ENCODE peak calls at places on chromosomes 6 and 20, in nine cellular contexts. One of them, this sample, is unnamed.

GRCh38 chr6:131136021-131136847 is 967 bp downstream of the AKAP7 start:
- DNase-seq in AG04449: no peak
- DNase-seq in HTR-8/SVneo: peak; percentile 30
- DNase-seq in prostate gland: no peak
- DNase-seq in GM20000: no peak
- DNase-seq in endothelial cell: no peak
- DNase-seq in GM03348: peak; percentile 51
- DNase-seq in NCI-H1092 treated with DMSO at 0.1 percent for 48 hours: no peak
- DNase-seq in mesendoderm: no peak
- DNase-seq in this sample: peak; percentile 8

GRCh38 chr6:36443498-36443844 is 671 bp downstream of the KCTD20 start:
- DNase-seq in AG04449: no peak
- DNase-seq in HTR-8/SVneo: no peak
- DNase-seq in prostate gland: no peak
- DNase-seq in GM20000: no peak
- DNase-seq in endothelial cell: no peak
- DNase-seq in GM03348: no peak
- DNase-seq in NCI-H1092 treated with DMSO at 0.1 percent for 48 hours: no peak
- DNase-seq in mesendoderm: no peak
- DNase-seq in this sample: no peak

GRCh38 chr6:75802366-75802765 is 53.3 kb downstream of the MYO6 start:
- DNase-seq in AG04449: no peak
- DNase-seq in HTR-8/SVneo: no peak
- DNase-seq in prostate gland: no peak
- DNase-seq in GM20000: no peak
- DNase-seq in endothelial cell: no peak
- DNase-seq in GM03348: no peak
- DNase-seq in NCI-H1092 treated with DMSO at 0.1 percent for 48 hours: no peak
- DNase-seq in mesendoderm: no peak
- DNase-seq in this sample: no peak

GRCh38 chr6:28769626-28770402 is 154.0 kb downstream of the TRIM27 start:
- DNase-seq in AG04449: no peak
- DNase-seq in HTR-8/SVneo: no peak
- DNase-seq in prostate gland: no peak
- DNase-seq in GM20000: no peak
- DNase-seq in endothelial cell: peak; percentile 61
- DNase-seq in GM03348: peak; percentile 29
- DNase-seq in NCI-H1092 treated with DMSO at 0.1 percent for 48 hours: no peak
- DNase-seq in mesendoderm: peak; percentile 88
- DNase-seq in this sample: no peak

GRCh38 chr20:19973920-19974620 is 43.1 kb upstream of the NAA20 start:
- DNase-seq in AG04449: no peak
- DNase-seq in HTR-8/SVneo: no peak
- DNase-seq in prostate gland: peak; percentile 63
- DNase-seq in GM20000: no peak
- DNase-seq in endothelial cell: no peak
- DNase-seq in GM03348: peak; percentile 88
- DNase-seq in NCI-H1092 treated with DMSO at 0.1 percent for 48 hours: no peak
- DNase-seq in mesendoderm: no peak
- DNase-seq in this sample: peak; percentile 49

GRCh38 chr6:13268914-13269532 is 59.3 kb downstream of the TBC1D7 start:
- DNase-seq in AG04449: peak; percentile 31
- DNase-seq in HTR-8/SVneo: peak; percentile 32
- DNase-seq in prostate gland: no peak
- DNase-seq in GM20000: no peak
- DNase-seq in endothelial cell: no peak
- DNase-seq in GM03348: peak; percentile 74
- DNase-seq in NCI-H1092 treated with DMSO at 0.1 percent for 48 hours: no peak
- DNase-seq in mesendoderm: peak; percentile 86
- DNase-seq in this sample: peak; percentile 44

GRCh38 chr6:130320908-130321307 is 44.9 kb upstream of the TMEM200A start:
- DNase-seq in AG04449: no peak
- DNase-seq in HTR-8/SVneo: no peak
- DNase-seq in prostate gland: no peak
- DNase-seq in GM20000: no peak
- DNase-seq in endothelial cell: no peak
- DNase-seq in GM03348: no peak
- DNase-seq in NCI-H1092 treated with DMSO at 0.1 percent for 48 hours: no peak
- DNase-seq in mesendoderm: no peak
- DNase-seq in this sample: no peak

GRCh38 chr20:2846698-2847097 is 6.2 kb downstream of the VPS16 start:
- DNase-seq in AG04449: no peak
- DNase-seq in HTR-8/SVneo: no peak
- DNase-seq in prostate gland: no peak
- DNase-seq in GM20000: no peak
- DNase-seq in endothelial cell: no peak
- DNase-seq in GM03348: no peak
- DNase-seq in NCI-H1092 treated with DMSO at 0.1 percent for 48 hours: no peak
- DNase-seq in mesendoderm: no peak
- DNase-seq in this sample: no peak

GRCh38 chr6:110039996-110040383 is 61.9 kb downstream of the GPR6 start:
- DNase-seq in AG04449: no peak
- DNase-seq in HTR-8/SVneo: peak; percentile 19
- DNase-seq in prostate gland: no peak
- DNase-seq in GM20000: peak; percentile 32
- DNase-seq in endothelial cell: peak; percentile 39
- DNase-seq in GM03348: no peak
- DNase-seq in NCI-H1092 treated with DMSO at 0.1 percent for 48 hours: peak; percentile 88
- DNase-seq in mesendoderm: peak; percentile 59
- DNase-seq in this sample: peak; percentile 18

GRCh38 chr6:148509789-148510581 is 167.3 kb downstream of the SASH1 start:
- DNase-seq in AG04449: peak; percentile 95
- DNase-seq in HTR-8/SVneo: peak; percentile 29
- DNase-seq in prostate gland: no peak
- DNase-seq in GM20000: peak; percentile 41
- DNase-seq in endothelial cell: no peak
- DNase-seq in GM03348: peak; percentile 78
- DNase-seq in NCI-H1092 treated with DMSO at 0.1 percent for 48 hours: peak; percentile 12
- DNase-seq in mesendoderm: peak; percentile 65
- DNase-seq in this sample: no peak

GRCh38 chr6:34460796-34461507 is 4.9 kb upstream of the PACSIN1 start:
- DNase-seq in AG04449: no peak
- DNase-seq in HTR-8/SVneo: no peak
- DNase-seq in prostate gland: no peak
- DNase-seq in GM20000: no peak
- DNase-seq in endothelial cell: no peak
- DNase-seq in GM03348: no peak
- DNase-seq in NCI-H1092 treated with DMSO at 0.1 percent for 48 hours: no peak
- DNase-seq in mesendoderm: peak; percentile 75
- DNase-seq in this sample: no peak